ENCODE peak calls at places on chromosomes 16 and 17, in nine cellular contexts. C is small intestine; G is CD8-positive, alpha-beta memory T cell; B is PC-9; N is testis; M is kidney; U is cardiac muscle cell; Q is right atrium auricular region; T is CD4-positive, CD25-positive, alpha-beta regulatory T cell. S is an unnamed sample.
A peak's percentile ranks its signal among the peaks of the same experiment; 100 is the strongest.

GRCh38 chr17:75774988-75775668 is 9.5 kb upstream of the UNK start:
- DNase-seq in B (peak; percentile 75), N (no peak), M (peak; percentile 50), T (peak; percentile 34), U (no peak), Q (no peak), C (no peak), G (no peak), S (no peak)

GRCh38 chr16:86854895-86855294 is 276.5 kb downstream of the FOXL1 start:
- DNase-seq in M (no peak), B (no peak), U (no peak), Q (no peak), T (no peak), C (no peak), G (no peak), N (no peak), S (no peak)

GRCh38 chr16:14013571-14014283 is 57.4 kb upstream of the MRTFB start:
- DNase-seq in B (peak; percentile 17), G (no peak), U (peak; percentile 62), N (no peak), Q (no peak), C (peak; percentile 37), M (no peak), T (no peak), S (peak; percentile 56)

GRCh38 chr17:83084621-83085056 is 5.2 kb downstream of the METRNL start:
- DNase-seq in G (no peak), B (no peak), U (no peak), C (peak; percentile 91), T (no peak), M (no peak), Q (no peak), N (no peak), S (no peak)

GRCh38 chr16:48433849-48434530 is 48.8 kb upstream of the SIAH1 start:
- DNase-seq in U (no peak), C (no peak), M (no peak), Q (no peak), T (no peak), B (no peak), N (no peak), G (no peak), S (no peak)

GRCh38 chr17:63626551-63627228 is 4.5 kb downstream of the MAP3K3 start:
- DNase-seq in B (no peak), C (no peak), U (no peak), T (no peak), Q (no peak), M (no peak), N (no peak), G (no peak), S (no peak)

GRCh38 chr16:22797551-22797950 is 16.4 kb upstream of the HS3ST2 start:
- DNase-seq in G (no peak), M (no peak), N (no peak), T (no peak), C (no peak), Q (no peak), B (no peak), U (no peak), S (no peak)

GRCh38 chr17:41010421-41010820 is 1.5 kb upstream of the KRTAP3-1 start:
- DNase-seq in T (no peak), N (no peak), G (no peak), Q (no peak), U (no peak), C (no peak), B (no peak), M (no peak), S (no peak)

GRCh38 chr17:7857724-7858486 is at the start of gene CYB5D1:
- DNase-seq in Q (peak; percentile 97), G (peak; percentile 95), M (peak; percentile 95), B (peak; percentile 87), T (peak; percentile 94), U (peak; percentile 92), C (peak; percentile 95), N (peak; percentile 97), S (peak; percentile 97)

GRCh38 chr17:49409066-49409465 is 5.6 kb downstream of the PHB1 start:
- DNase-seq in U (no peak), M (no peak), N (no peak), T (no peak), B (no peak), C (peak; percentile 71), G (no peak), Q (no peak), S (no peak)

GRCh38 chr16:57575468-57576277 is 33.2 kb downstream of the ADGRG5 start:
- DNase-seq in N (no peak), U (no peak), T (no peak), B (no peak), Q (peak; percentile 52), G (no peak), C (no peak), M (peak; percentile 54), S (no peak)

DNA sequence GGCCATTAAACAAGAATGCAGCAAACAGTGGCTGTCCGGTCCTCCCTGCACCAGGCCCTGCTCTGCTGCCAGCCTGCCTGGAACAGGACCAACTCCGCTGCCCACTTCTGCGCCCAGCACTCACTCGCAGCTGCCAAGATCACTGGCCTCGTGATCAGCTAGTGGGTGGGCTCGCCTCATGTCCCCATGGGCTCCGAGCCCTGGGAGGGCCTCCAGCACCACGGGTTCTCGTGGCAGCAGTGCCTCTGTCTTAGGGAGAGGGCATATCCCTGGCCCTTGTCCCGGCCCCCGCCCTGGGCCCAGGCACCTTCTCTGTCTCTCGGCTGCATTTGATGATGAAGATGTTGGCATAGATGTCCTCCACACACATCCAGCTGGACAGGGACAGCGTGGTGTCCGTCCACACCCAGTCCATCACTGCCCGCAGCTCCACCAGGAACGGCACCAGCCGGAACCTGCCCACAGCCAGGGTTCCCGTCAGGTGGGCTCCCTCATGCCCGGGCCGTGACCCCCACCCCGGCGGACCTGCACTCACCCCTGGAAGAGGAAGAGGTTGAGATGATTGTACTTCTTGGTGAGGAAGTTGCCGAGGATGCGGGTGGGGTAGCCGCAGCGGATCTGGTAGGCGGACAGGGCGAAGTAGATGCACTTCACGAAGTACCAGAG is 13.1 kb downstream of the CTU2 start:
- DNase-seq in U (no peak), C (no peak), T (no peak), Q (no peak), M (no peak), N (peak; percentile 76), B (no peak), G (no peak), S (no peak)
- H3K27ac ChIP-seq in U (no peak overlapping the region), C (no peak overlapping the region), T (no peak overlapping the region), Q (no peak overlapping the region), M (no peak overlapping the region), N (no peak overlapping the region), B (no peak overlapping the region), G (no peak overlapping the region), S (no peak overlapping the region)

DNA sequence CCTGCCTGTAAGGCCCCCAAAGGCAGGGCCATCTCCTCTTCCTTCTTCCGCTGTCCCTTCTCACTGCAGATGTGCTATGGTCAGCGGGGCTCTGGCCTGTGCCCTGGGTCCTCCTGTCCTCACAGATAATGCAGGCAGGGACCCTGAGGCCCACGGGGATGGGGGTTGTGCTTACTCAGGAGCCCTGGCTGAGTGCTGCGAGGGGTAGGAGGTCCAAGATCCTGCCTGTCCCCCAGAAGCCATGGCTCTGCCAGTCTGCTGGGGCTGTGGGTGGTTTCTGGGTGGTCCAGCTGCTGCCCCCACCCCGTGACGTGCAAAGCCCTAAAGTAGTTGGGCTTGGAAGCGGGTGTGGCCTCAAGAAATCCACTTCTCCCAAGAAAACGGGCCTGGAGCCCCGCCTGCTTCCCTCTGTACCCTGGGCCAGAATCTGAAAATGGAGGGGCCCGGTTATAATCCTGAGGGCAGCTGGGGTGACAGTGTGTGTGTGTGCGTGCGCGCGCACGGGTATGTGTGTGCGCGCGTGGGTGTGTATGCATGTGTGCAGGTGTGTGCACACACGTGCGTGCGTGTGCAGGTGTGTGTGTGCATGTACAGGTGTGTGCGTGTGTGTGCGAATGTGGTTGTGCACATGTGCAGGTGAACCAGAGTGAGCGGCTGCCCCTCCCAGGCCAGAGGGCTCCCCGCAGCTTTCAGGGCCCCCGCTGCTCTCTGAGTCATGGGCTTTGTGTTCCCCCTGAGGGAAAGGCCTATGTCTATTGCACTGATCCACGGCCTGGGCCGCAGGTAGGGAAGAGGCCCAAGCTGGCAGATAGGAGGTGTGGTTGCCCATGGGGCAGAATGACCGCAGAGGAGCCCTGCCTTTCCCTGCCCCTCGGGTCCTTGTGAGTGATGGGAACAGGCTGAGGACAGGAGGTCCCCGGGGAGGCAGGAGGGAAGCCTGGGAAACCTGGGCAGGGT is 13.8 kb downstream of the SPNS2 start:
- DNase-seq in Q (no peak), G (no peak), B (peak; percentile 82), U (no peak), N (no peak), C (no peak), M (no peak), T (no peak), S (no peak)
- H3K27ac ChIP-seq in Q (no peak overlapping the region), G (no peak overlapping the region), B (peak overlapping the region; percentile 100), U (no peak overlapping the region), N (no peak overlapping the region), C (no peak overlapping the region), M (no peak overlapping the region), T (no peak overlapping the region), S (no peak overlapping the region)

GRCh38 chr17:34370376-34370996 is 7.5 kb upstream of the CCL1 start:
- DNase-seq in B (no peak), T (no peak), M (no peak), G (no peak), U (no peak), C (no peak), N (no peak), Q (no peak), S (no peak)

GRCh38 chr17:34367486-34368270 is 4.6 kb upstream of the CCL1 start:
- DNase-seq in N (no peak), C (no peak), Q (no peak), U (no peak), G (no peak), M (no peak), B (no peak), T (no peak), S (no peak)

GRCh38 chr17:34369571-34369970 is 6.5 kb upstream of the CCL1 start:
- DNase-seq in M (no peak), B (no peak), Q (no peak), C (no peak), N (no peak), G (no peak), U (no peak), T (no peak), S (no peak)

GRCh38 chr17:34369196-34369500 is 6.1 kb upstream of the CCL1 start:
- DNase-seq in Q (no peak), C (no peak), B (no peak), N (no peak), U (no peak), M (no peak), T (no peak), G (no peak), S (no peak)

GRCh38 chr17:34368455-34369195 is 5.6 kb upstream of the CCL1 start:
- DNase-seq in M (no peak), T (no peak), Q (no peak), U (no peak), C (no peak), N (no peak), B (no peak), G (no peak), S (no peak)
- H3K27ac ChIP-seq in M (no peak overlapping the region), T (no peak overlapping the region), Q (no peak overlapping the region), U (no peak overlapping the region), C (no peak overlapping the region), N (no peak overlapping the region), B (no peak overlapping the region), G (no peak overlapping the region), S (no peak overlapping the region)

DNA sequence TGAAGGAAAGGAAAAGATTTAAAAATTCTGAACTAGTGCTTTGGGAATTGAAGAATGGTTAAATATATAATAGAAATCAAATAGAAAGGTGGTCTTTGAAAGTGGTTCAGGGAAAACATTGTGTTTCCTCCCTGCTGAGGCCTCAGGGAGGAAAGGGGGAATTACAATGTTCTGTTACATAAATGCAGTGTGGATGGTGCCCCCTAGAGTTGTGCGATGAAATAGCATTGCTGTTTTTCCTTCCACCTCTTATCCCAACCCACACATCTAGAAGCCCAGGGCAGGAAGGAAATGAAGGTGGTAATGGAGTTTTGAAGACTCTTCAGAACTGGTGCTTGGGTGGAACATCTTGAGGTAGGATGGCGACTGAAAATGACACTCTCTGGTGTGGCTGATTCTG is 6.4 kb upstream of the TOX3 start:
- DNase-seq in G (no peak), M (no peak), B (no peak), U (no peak), T (no peak), C (no peak), Q (no peak), N (no peak), S (no peak)
- H3K27ac ChIP-seq in G (no peak overlapping the region), M (no peak overlapping the region), B (no peak overlapping the region), U (no peak overlapping the region), T (no peak overlapping the region), C (no peak overlapping the region), Q (no peak overlapping the region), N (no peak overlapping the region), S (no peak overlapping the region)